ENCODE peak calls at places on chromosome 17, in six cellular contexts. One of them, this sample, is unnamed.

GRCh38 chr17:28170771-28171170 is 128.3 kb downstream of the NLK start:
- DNase-seq in cardiac fibroblast: no peak
- DNase-seq in HuH-7.5: no peak
- DNase-seq in heart right ventricle: no peak
- DNase-seq in fibroblast of villous mesenchyme: no peak
- DNase-seq in HAP-1: no peak
- DNase-seq in this sample: no peak

GRCh38 chr17:71224824-71225575 is 895.8 kb upstream of the SOX9 start:
- DNase-seq in cardiac fibroblast: peak
- DNase-seq in HuH-7.5: no peak
- DNase-seq in heart right ventricle: no peak
- DNase-seq in fibroblast of villous mesenchyme: peak
- DNase-seq in HAP-1: no peak
- DNase-seq in this sample: peak

GRCh38 chr17:47850692-47851573 is at the start of gene SP6:
- DNase-seq in cardiac fibroblast: peak
- DNase-seq in HuH-7.5: peak
- DNase-seq in heart right ventricle: peak
- DNase-seq in fibroblast of villous mesenchyme: peak
- DNase-seq in HAP-1: peak
- DNase-seq in this sample: peak

GRCh38 chr17:4104506-4104905 is 38.3 kb downstream of the ZZEF1 start:
- DNase-seq in cardiac fibroblast: no peak
- DNase-seq in HuH-7.5: no peak
- DNase-seq in heart right ventricle: no peak
- DNase-seq in fibroblast of villous mesenchyme: no peak
- DNase-seq in HAP-1: no peak
- DNase-seq in this sample: no peak

GRCh38 chr17:78597923-78598545 is 20.8 kb upstream of the DNAH17 start:
- DNase-seq in cardiac fibroblast: peak
- DNase-seq in HuH-7.5: no peak
- DNase-seq in heart right ventricle: no peak
- DNase-seq in fibroblast of villous mesenchyme: peak
- DNase-seq in HAP-1: no peak
- DNase-seq in this sample: no peak

GRCh38 chr17:40818343-40818732 is 4.1 kb downstream of the KRT10 start:
- DNase-seq in cardiac fibroblast: no peak
- DNase-seq in HuH-7.5: no peak
- DNase-seq in heart right ventricle: no peak
- DNase-seq in fibroblast of villous mesenchyme: no peak
- DNase-seq in HAP-1: no peak
- DNase-seq in this sample: no peak

GRCh38 chr17:31722251-31723056 is 136.6 kb downstream of the COPRS start:
- DNase-seq in cardiac fibroblast: peak
- DNase-seq in HuH-7.5: no peak
- DNase-seq in heart right ventricle: peak
- DNase-seq in fibroblast of villous mesenchyme: peak
- DNase-seq in HAP-1: no peak
- DNase-seq in this sample: no peak

GRCh38 chr17:5226940-5227878 is 7.5 kb downstream of the SCIMP start:
- DNase-seq in cardiac fibroblast: no peak
- DNase-seq in HuH-7.5: no peak
- DNase-seq in heart right ventricle: no peak
- DNase-seq in fibroblast of villous mesenchyme: no peak
- DNase-seq in HAP-1: no peak
- DNase-seq in this sample: no peak

GRCh38 chr17:45948881-45949624 is 50.0 kb upstream of the STH start:
- DNase-seq in cardiac fibroblast: peak
- DNase-seq in HuH-7.5: peak
- DNase-seq in heart right ventricle: peak
- DNase-seq in fibroblast of villous mesenchyme: peak
- DNase-seq in HAP-1: peak
- DNase-seq in this sample: peak

GRCh38 chr17:38577244-38577643 is 28.5 kb downstream of the SRCIN1 start:
- DNase-seq in cardiac fibroblast: no peak
- DNase-seq in HuH-7.5: no peak
- DNase-seq in heart right ventricle: no peak
- DNase-seq in fibroblast of villous mesenchyme: no peak
- DNase-seq in HAP-1: no peak
- DNase-seq in this sample: no peak

GRCh38 chr17:46977348-46977747 is 1.7 kb downstream of the RPRML start:
- DNase-seq in cardiac fibroblast: peak
- DNase-seq in HuH-7.5: peak
- DNase-seq in heart right ventricle: no peak
- DNase-seq in fibroblast of villous mesenchyme: peak
- DNase-seq in HAP-1: peak
- DNase-seq in this sample: peak

GRCh38 chr17:50539762-50540440 is 7.1 kb upstream of the SPATA20 start:
- DNase-seq in cardiac fibroblast: no peak
- DNase-seq in HuH-7.5: no peak
- DNase-seq in heart right ventricle: no peak
- DNase-seq in fibroblast of villous mesenchyme: no peak
- DNase-seq in HAP-1: peak
- DNase-seq in this sample: peak

GRCh38 chr17:6712058-6712853 is 913 bp downstream of the SLC13A5 start:
- DNase-seq in cardiac fibroblast: peak
- DNase-seq in HuH-7.5: peak
- DNase-seq in heart right ventricle: no peak
- DNase-seq in fibroblast of villous mesenchyme: no peak
- DNase-seq in HAP-1: peak
- DNase-seq in this sample: peak

GRCh38 chr17:66431910-66432309 is 129.5 kb downstream of the PRKCA start:
- DNase-seq in cardiac fibroblast: peak
- DNase-seq in HuH-7.5: no peak
- DNase-seq in heart right ventricle: no peak
- DNase-seq in fibroblast of villous mesenchyme: peak
- DNase-seq in HAP-1: no peak
- DNase-seq in this sample: no peak

GRCh38 chr17:76492250-76492988 is 8.8 kb downstream of the RHBDF2 start:
- DNase-seq in cardiac fibroblast: no peak
- DNase-seq in HuH-7.5: no peak
- DNase-seq in heart right ventricle: peak
- DNase-seq in fibroblast of villous mesenchyme: no peak
- DNase-seq in HAP-1: no peak
- DNase-seq in this sample: no peak

GRCh38 chr17:82062076-82062983 is 3.3 kb downstream of the DUS1L start:
- DNase-seq in cardiac fibroblast: no peak
- DNase-seq in HuH-7.5: no peak
- DNase-seq in heart right ventricle: no peak
- DNase-seq in fibroblast of villous mesenchyme: no peak
- DNase-seq in HAP-1: no peak
- DNase-seq in this sample: no peak

GRCh38 chr17:15885770-15886169 is 59.2 kb upstream of the ADORA2B start:
- DNase-seq in cardiac fibroblast: no peak
- DNase-seq in HuH-7.5: no peak
- DNase-seq in heart right ventricle: no peak
- DNase-seq in fibroblast of villous mesenchyme: peak
- DNase-seq in HAP-1: no peak
- DNase-seq in this sample: no peak

GRCh38 chr17:1762233-1762905 is 509 bp downstream of the SERPINF1 start:
- DNase-seq in cardiac fibroblast: peak
- DNase-seq in HuH-7.5: no peak
- DNase-seq in heart right ventricle: peak
- DNase-seq in fibroblast of villous mesenchyme: peak
- DNase-seq in HAP-1: peak
- DNase-seq in this sample: no peak

GRCh38 chr17:70050192-70050591 is 24.8 kb upstream of the KCNJ16 start:
- DNase-seq in cardiac fibroblast: no peak
- DNase-seq in HuH-7.5: no peak
- DNase-seq in heart right ventricle: no peak
- DNase-seq in fibroblast of villous mesenchyme: no peak
- DNase-seq in HAP-1: no peak
- DNase-seq in this sample: no peak

GRCh38 chr17:14201087-14201486 is 35.6 kb downstream of the CDRT15 start:
- DNase-seq in cardiac fibroblast: peak
- DNase-seq in HuH-7.5: no peak
- DNase-seq in heart right ventricle: no peak
- DNase-seq in fibroblast of villous mesenchyme: peak
- DNase-seq in HAP-1: no peak
- DNase-seq in this sample: no peak

GRCh38 chr17:34357398-34357797 is 1.1 kb downstream of the CCL13 start:
- DNase-seq in cardiac fibroblast: no peak
- DNase-seq in HuH-7.5: no peak
- DNase-seq in heart right ventricle: no peak
- DNase-seq in fibroblast of villous mesenchyme: no peak
- DNase-seq in HAP-1: no peak
- DNase-seq in this sample: no peak

GRCh38 chr17:32971171-32971570 is 20.5 kb upstream of the SPACA3 start:
- DNase-seq in cardiac fibroblast: peak
- DNase-seq in HuH-7.5: no peak
- DNase-seq in heart right ventricle: no peak
- DNase-seq in fibroblast of villous mesenchyme: peak
- DNase-seq in HAP-1: no peak
- DNase-seq in this sample: no peak

GRCh38 chr17:49928826-49929475 is 40.0 kb upstream of the DLX4 start:
- DNase-seq in cardiac fibroblast: no peak
- DNase-seq in HuH-7.5: no peak
- DNase-seq in heart right ventricle: no peak
- DNase-seq in fibroblast of villous mesenchyme: no peak
- DNase-seq in HAP-1: no peak
- DNase-seq in this sample: no peak

GRCh38 chr17:42697108-42697811 is 14.9 kb downstream of the CNTNAP1 start:
- DNase-seq in cardiac fibroblast: no peak
- DNase-seq in HuH-7.5: no peak
- DNase-seq in heart right ventricle: no peak
- DNase-seq in fibroblast of villous mesenchyme: no peak
- DNase-seq in HAP-1: no peak
- DNase-seq in this sample: no peak

GRCh38 chr17:79993390-79994221 is 42.1 kb downstream of the TBC1D16 start:
- DNase-seq in cardiac fibroblast: peak
- DNase-seq in HuH-7.5: peak
- DNase-seq in heart right ventricle: peak
- DNase-seq in fibroblast of villous mesenchyme: peak
- DNase-seq in HAP-1: peak
- DNase-seq in this sample: peak

GRCh38 chr17:42276359-42276608 is at the start of gene STAT5B:
- DNase-seq in cardiac fibroblast: peak
- DNase-seq in HuH-7.5: peak
- DNase-seq in heart right ventricle: peak
- DNase-seq in fibroblast of villous mesenchyme: peak
- DNase-seq in HAP-1: peak
- DNase-seq in this sample: peak

GRCh38 chr17:83053779-83054451 is 25.5 kb upstream of the METRNL start:
- DNase-seq in cardiac fibroblast: no peak
- DNase-seq in HuH-7.5: no peak
- DNase-seq in heart right ventricle: no peak
- DNase-seq in fibroblast of villous mesenchyme: no peak
- DNase-seq in HAP-1: no peak
- DNase-seq in this sample: no peak

GRCh38 chr17:74380086-74380958 is 13.0 kb downstream of the GPR142 start:
- DNase-seq in cardiac fibroblast: no peak
- DNase-seq in HuH-7.5: no peak
- DNase-seq in heart right ventricle: no peak
- DNase-seq in fibroblast of villous mesenchyme: no peak
- DNase-seq in HAP-1: no peak
- DNase-seq in this sample: peak

GRCh38 chr17:32861979-32862378 is 14.9 kb downstream of the MYO1D start:
- DNase-seq in cardiac fibroblast: no peak
- DNase-seq in HuH-7.5: no peak
- DNase-seq in heart right ventricle: no peak
- DNase-seq in fibroblast of villous mesenchyme: no peak
- DNase-seq in HAP-1: no peak
- DNase-seq in this sample: no peak

GRCh38 chr17:1725642-1726511 is 1.4 kb downstream of the WDR81 start:
- DNase-seq in cardiac fibroblast: no peak
- DNase-seq in HuH-7.5: no peak
- DNase-seq in heart right ventricle: no peak
- DNase-seq in fibroblast of villous mesenchyme: no peak
- DNase-seq in HAP-1: no peak
- DNase-seq in this sample: no peak

GRCh38 chr17:39484178-39484577 is 22.9 kb downstream of the CDK12 start:
- DNase-seq in cardiac fibroblast: no peak
- DNase-seq in HuH-7.5: no peak
- DNase-seq in heart right ventricle: no peak
- DNase-seq in fibroblast of villous mesenchyme: no peak
- DNase-seq in HAP-1: no peak
- DNase-seq in this sample: no peak

GRCh38 chr17:78735832-78736525 is 46.1 kb downstream of the CYTH1 start:
- DNase-seq in cardiac fibroblast: peak
- DNase-seq in HuH-7.5: no peak
- DNase-seq in heart right ventricle: no peak
- DNase-seq in fibroblast of villous mesenchyme: peak
- DNase-seq in HAP-1: no peak
- DNase-seq in this sample: peak

GRCh38 chr17:40779181-40779909 is 3.0 kb downstream of the KRT27 start:
- DNase-seq in cardiac fibroblast: no peak
- DNase-seq in HuH-7.5: no peak
- DNase-seq in heart right ventricle: no peak
- DNase-seq in fibroblast of villous mesenchyme: no peak
- DNase-seq in HAP-1: peak
- DNase-seq in this sample: no peak

GRCh38 chr17:5282639-5283217 is 644 bp downstream of the RABEP1 start:
- DNase-seq in cardiac fibroblast: peak
- DNase-seq in HuH-7.5: no peak
- DNase-seq in heart right ventricle: peak
- DNase-seq in fibroblast of villous mesenchyme: peak
- DNase-seq in HAP-1: peak
- DNase-seq in this sample: no peak

GRCh38 chr17:68320311-68320865 is 29.1 kb downstream of the ARSG start:
- DNase-seq in cardiac fibroblast: no peak
- DNase-seq in HuH-7.5: no peak
- DNase-seq in heart right ventricle: no peak
- DNase-seq in fibroblast of villous mesenchyme: no peak
- DNase-seq in HAP-1: no peak
- DNase-seq in this sample: no peak

GRCh38 chr17:16407911-16408588 is 7.3 kb upstream of the TRPV2 start:
- DNase-seq in cardiac fibroblast: peak
- DNase-seq in HuH-7.5: no peak
- DNase-seq in heart right ventricle: peak
- DNase-seq in fibroblast of villous mesenchyme: peak
- DNase-seq in HAP-1: peak
- DNase-seq in this sample: peak

GRCh38 chr17:17166446-17166845 is 39.7 kb downstream of the PLD6 start:
- DNase-seq in cardiac fibroblast: no peak
- DNase-seq in HuH-7.5: no peak
- DNase-seq in heart right ventricle: no peak
- DNase-seq in fibroblast of villous mesenchyme: no peak
- DNase-seq in HAP-1: no peak
- DNase-seq in this sample: no peak

This sample was measured in hepatocyte.